ENCODE peak calls at places on chromosomes 11 and 22, in seven cellular contexts. M, U, V, E, F, A and X are unnamed samples. For H3K4me1, the result is how much of the 10 kb centered on the place peaks cover.

GRCh38 chr22:21641417-21641794 is 696 bp upstream of the SDF2L1 start:
- DNase-seq in U (peak), F (peak), E (peak), A (peak), V (no peak), M (peak), X (peak)

GRCh38 chr11:33257897-33258630 is 883 bp downstream of the HIPK3 start:
- DNase-seq in F (peak), E (peak), U (peak), M (peak), V (peak), A (peak), X (peak)

GRCh38 chr11:94557992-94558391 is 9.2 kb upstream of the PIWIL4 start:
- DNase-seq in V (no peak), A (no peak), M (no peak), U (no peak), F (no peak), E (no peak), X (no peak)

GRCh38 chr11:123973816-123974215 is 3.8 kb downstream of the OR10S1 start:
- DNase-seq in U (no peak), V (no peak), M (no peak), A (no peak), F (no peak), E (no peak), X (no peak)

GRCh38 chr11:105825141-105825540 is 196.9 kb downstream of the MSANTD4 start:
- DNase-seq in V (no peak), A (no peak), M (no peak), U (no peak), E (no peak), F (no peak), X (no peak)

GRCh38 chr22:48613566-48614200 is 1214.0 kb downstream of the BRD1 start:
- DNase-seq in V (no peak), F (no peak), U (no peak), M (no peak), E (no peak), A (no peak), X (no peak)

GRCh38 chr11:118988280-118988679 is 9.7 kb upstream of the CENATAC start:
- DNase-seq in A (no peak), F (no peak), V (no peak), E (no peak), U (no peak), M (no peak), X (no peak)

GRCh38 chr22:26570864-26571525 is 18.9 kb downstream of the TPST2 start:
- DNase-seq in A (no peak), F (no peak), E (no peak), M (no peak), V (no peak), U (no peak), X (no peak)

GRCh38 chr11:15663778-15664218 is 549.1 kb downstream of the INSC start:
- DNase-seq in F (no peak), V (no peak), A (peak), U (peak), E (peak), M (no peak), X (no peak)

GRCh38 chr11:15199693-15200092 is 85.0 kb downstream of the INSC start:
- DNase-seq in F (no peak), M (peak), E (peak), A (no peak), V (no peak), U (peak), X (peak)

GRCh38 chr11:6894097-6894496 is 1.8 kb upstream of the OR2D2 start:
- DNase-seq in M (no peak), V (no peak), U (no peak), E (no peak), F (no peak), A (no peak), X (no peak)

GRCh38 chr22:17346578-17346977 is 22.7 kb upstream of the CECR2 start:
- DNase-seq in A (no peak), E (no peak), U (no peak), F (no peak), M (no peak), V (no peak), X (no peak)

GRCh38 chr11:76284161-76284560 is 77.9 kb upstream of the WNT11 start:
- DNase-seq in M (no peak), A (no peak), E (no peak), F (no peak), U (no peak), V (no peak), X (no peak)

GRCh38 chr11:24509114-24509513 is 12.3 kb downstream of the LUZP2 start:
- DNase-seq in E (no peak), V (no peak), U (no peak), A (no peak), F (no peak), M (no peak), X (no peak)

GRCh38 chr11:134343646-134344045 is 11.9 kb downstream of the GLB1L2 start:
- DNase-seq in U (no peak), E (no peak), F (no peak), A (no peak), V (no peak), M (no peak), X (no peak)

GRCh38 chr11:134276396-134277175 is 407 bp downstream of the GLB1L3 start:
- DNase-seq in F (no peak), U (no peak), V (no peak), A (peak), M (peak), E (no peak), X (no peak)

GRCh38 chr11:69587454-69588081 is 53.4 kb upstream of the CCND1 start:
- DNase-seq in F (no peak), U (no peak), A (no peak), V (no peak), E (no peak), M (no peak), X (peak)

GRCh38 chr11:12053606-12054361 is 45.4 kb upstream of the DKK3 start:
- DNase-seq in E (no peak), M (no peak), V (no peak), A (no peak), U (peak), F (no peak), X (no peak)

GRCh38 chr11:123235117-123235686 is 40.2 kb upstream of the CLMP start:
- DNase-seq in A (peak), E (peak), F (peak), U (peak), V (no peak), M (no peak), X (no peak)

GRCh38 chr11:12812849-12813248 is 138.6 kb downstream of the TEAD1 start:
- DNase-seq in A (no peak), V (no peak), U (no peak), F (no peak), M (no peak), E (no peak), X (no peak)

GRCh38 chr11:61587541-61587941 is 6.7 kb upstream of the SYT7 start:
- DNase-seq in M (peak), U (no peak), E (no peak), F (peak), A (peak), V (peak), X (no peak)

GRCh38 chr11:44916797-44917196 is 33.9 kb downstream of the TP53I11 start:
- DNase-seq in U (no peak), M (no peak), E (no peak), F (no peak), A (no peak), V (no peak), X (no peak)

GRCh38 chr22:45317551-45318167 is 7.9 kb downstream of the FAM118A start:
- DNase-seq in M (peak), U (no peak), F (peak), V (peak), E (no peak), A (peak), X (no peak)

GRCh38 chr11:5380740-5381342 is 2.8 kb upstream of the OR51M1 start:
- DNase-seq in M (no peak), U (no peak), A (peak), F (no peak), V (no peak), E (peak), X (peak)

GRCh38 chr11:94586546-94586945 is 19.4 kb downstream of the PIWIL4 start:
- DNase-seq in U (no peak), F (no peak), A (no peak), E (no peak), V (no peak), M (no peak), X (no peak)

GRCh38 chr11:130050272-130050671 is 19.4 kb upstream of the APLP2 start:
- DNase-seq in A (no peak), F (no peak), M (no peak), U (no peak), E (no peak), V (no peak), X (no peak)

GRCh38 chr11:116829525-116830183 is at the start of gene APOC3:
- DNase-seq in U (no peak), M (no peak), F (peak), A (no peak), V (no peak), E (no peak), X (peak)

GRCh38 chr11:128687321-128687720 is 6.6 kb upstream of the FLI1 start:
- DNase-seq in F (peak), E (no peak), A (peak), M (no peak), U (peak), V (peak), X (no peak)

GRCh38 chr11:47532597-47533213 is 20.2 kb downstream of the CELF1 start:
- DNase-seq in F (no peak), E (no peak), A (no peak), M (no peak), V (no peak), U (no peak), X (no peak)

GRCh38 chr11:74691755-74692154 is 39.5 kb downstream of the CHRDL2 start:
- DNase-seq in F (no peak), E (no peak), V (no peak), M (no peak), U (no peak), A (no peak), X (no peak)

GRCh38 chr11:128238521-128239222 is 348.7 kb downstream of the ETS1 start:
- DNase-seq in F (no peak), E (no peak), M (no peak), A (no peak), V (no peak), U (no peak), X (no peak)

GRCh38 chr11:9827700-9828099 is 163.8 kb downstream of the SWAP70 start:
- DNase-seq in A (no peak), M (no peak), V (no peak), U (no peak), E (no peak), F (no peak), X (no peak)

GRCh38 chr22:27754247-27754887 is 47.2 kb downstream of the MN1 start:
- DNase-seq in M (peak), V (no peak), F (no peak), U (no peak), A (no peak), E (no peak), X (no peak)

GRCh38 chr11:97956904-97957303 is 1063.8 kb upstream of the CNTN5 start:
- DNase-seq in V (no peak), M (no peak), A (no peak), F (no peak), U (no peak), E (no peak), X (no peak)

GRCh38 chr22:19058713-19059451 is 63.3 kb downstream of the DGCR2 start:
- DNase-seq in U (peak), M (no peak), V (no peak), E (peak), A (no peak), F (no peak), X (no peak)

GRCh38 chr11:69956669-69957190 is 121.4 kb upstream of the ANO1 start:
- DNase-seq in V (peak), E (no peak), A (no peak), U (peak), F (peak), M (no peak), X (no peak)

GRCh38 chr11:7160814-7161489 is 72.2 kb downstream of the RBMXL2 start:
- DNase-seq in V (no peak), M (no peak), U (no peak), F (no peak), E (no peak), A (no peak), X (no peak)

GRCh38 chr22:30830907-30831306 is 136.2 kb downstream of the OSBP2 start:
- DNase-seq in F (no peak), E (peak), V (no peak), U (no peak), A (no peak), M (peak), X (no peak)

GRCh38 chr11:47688101-47688500 is 27.1 kb downstream of the AGBL2 start:
- DNase-seq in U (no peak), E (no peak), A (no peak), M (no peak), F (no peak), V (no peak), X (no peak)

GRCh38 chr11:114152785-114153184 is 93.3 kb downstream of the ZBTB16 start:
- DNase-seq in M (no peak), F (no peak), A (no peak), V (no peak), E (no peak), U (no peak), X (no peak)

GRCh38 chr11:114149689-114150407 is 90.3 kb downstream of the ZBTB16 start:
- DNase-seq in E (no peak), M (no peak), F (no peak), A (no peak), V (no peak), U (no peak), X (no peak)

GRCh38 chr11:114152162-114152561 is 92.7 kb downstream of the ZBTB16 start:
- DNase-seq in F (no peak), E (no peak), U (no peak), V (no peak), A (no peak), M (no peak), X (no peak)

GRCh38 chr11:114151631-114152030 is 92.1 kb downstream of the ZBTB16 start:
- DNase-seq in E (no peak), V (no peak), U (no peak), M (no peak), F (no peak), A (no peak), X (no peak)

DNA sequence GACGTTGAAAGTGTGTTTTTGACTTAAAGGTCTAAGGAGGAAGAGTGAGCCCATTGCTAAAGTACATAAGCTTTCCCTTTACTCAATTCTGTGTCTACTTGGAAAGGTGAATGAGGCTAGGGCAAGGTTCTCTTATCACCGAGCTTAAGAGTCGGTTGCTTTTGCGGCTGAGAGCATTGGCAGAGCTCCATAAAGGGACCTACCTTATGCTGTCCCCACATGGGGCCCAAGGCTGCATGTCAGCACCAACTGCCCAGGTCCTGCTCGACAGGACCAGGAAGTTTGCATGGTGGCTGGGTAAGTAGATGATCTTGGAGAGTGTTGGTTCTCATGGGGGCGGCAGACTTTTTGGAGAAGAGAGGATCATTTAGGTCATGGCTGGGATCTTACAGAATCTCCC is 91.2 kb downstream of the ZBTB16 start:
- DNase-seq in E (no peak), F (no peak), M (no peak), U (no peak), A (no peak), V (no peak), X (no peak)
- H3K4me1 ChIP-seq in E (under half), F (under half), M (half or more), U (under half), A (under half), V (under half), X (under half)

GRCh38 chr11:2277933-2278523 is 7.6 kb upstream of the ASCL2 start:
- DNase-seq in A (peak), E (no peak), M (peak), F (no peak), U (peak), V (no peak), X (no peak)

GRCh38 chr11:2276280-2276998 is 6.1 kb upstream of the ASCL2 start:
- DNase-seq in E (no peak), A (no peak), U (peak), V (peak), F (no peak), M (peak), X (no peak)

GRCh38 chr11:2275334-2276279 is 5.2 kb upstream of the ASCL2 start:
- DNase-seq in A (peak), M (peak), F (peak), E (no peak), U (peak), V (peak), X (no peak)

GRCh38 chr11:2273771-2274170 is 3.4 kb upstream of the ASCL2 start:
- DNase-seq in E (no peak), F (no peak), M (peak), V (no peak), U (peak), A (no peak), X (no peak)

GRCh38 chr11:2276999-2277328 is 6.6 kb upstream of the ASCL2 start:
- DNase-seq in A (peak), M (peak), F (no peak), E (no peak), U (peak), V (peak), X (no peak)
- TF ChIP-seq CTCF in A (no peak), M (no peak), F (no peak), E (no peak), U (no peak), V (no peak), X (no peak)

DNA sequence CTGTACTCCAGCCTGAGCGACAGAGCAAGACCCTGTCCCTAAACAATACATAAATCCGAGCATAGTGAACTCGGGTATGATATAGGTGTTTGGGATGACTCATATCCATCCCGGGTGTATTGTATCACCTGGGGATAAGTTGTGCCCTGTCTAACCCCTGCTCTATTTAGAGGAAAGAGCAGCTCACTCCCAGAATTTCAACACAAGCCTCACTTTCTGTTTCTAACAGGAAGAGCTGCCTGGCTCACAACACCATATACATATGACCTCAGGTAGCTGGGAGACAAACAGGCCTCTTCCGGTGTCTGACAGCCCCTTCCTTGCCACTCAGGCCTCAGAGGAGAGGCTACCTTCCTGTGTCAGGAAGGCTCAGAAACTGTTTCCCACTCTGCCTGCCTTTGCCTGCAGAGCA is 9.9 kb upstream of the MICALL1 start:
- DNase-seq in E (no peak), M (peak), A (no peak), F (no peak), V (no peak), U (no peak), X (no peak)
- H3K4me1 ChIP-seq in E (under half), M (under half), A (under half), F (under half), V (under half), U (under half), X (under half)

GRCh38 chr22:38957046-38957770 is at the start of gene APOBEC3A:
- DNase-seq in U (peak), V (peak), M (peak), F (peak), E (no peak), A (no peak), X (no peak)
- TF ChIP-seq CTCF in U (no peak), V (no peak), M (no peak), F (no peak), E (no peak), A (no peak), X (no peak)

GRCh38 chr22:20137671-20138416 is 6.2 kb downstream of the ZDHHC8 start:
- DNase-seq in V (no peak), M (no peak), E (no peak), U (no peak), F (no peak), A (no peak), X (no peak)
- H3K4me1 ChIP-seq in V (under half), M (under half), E (under half), U (under half), F (under half), A (under half), X (under half)

DNA sequence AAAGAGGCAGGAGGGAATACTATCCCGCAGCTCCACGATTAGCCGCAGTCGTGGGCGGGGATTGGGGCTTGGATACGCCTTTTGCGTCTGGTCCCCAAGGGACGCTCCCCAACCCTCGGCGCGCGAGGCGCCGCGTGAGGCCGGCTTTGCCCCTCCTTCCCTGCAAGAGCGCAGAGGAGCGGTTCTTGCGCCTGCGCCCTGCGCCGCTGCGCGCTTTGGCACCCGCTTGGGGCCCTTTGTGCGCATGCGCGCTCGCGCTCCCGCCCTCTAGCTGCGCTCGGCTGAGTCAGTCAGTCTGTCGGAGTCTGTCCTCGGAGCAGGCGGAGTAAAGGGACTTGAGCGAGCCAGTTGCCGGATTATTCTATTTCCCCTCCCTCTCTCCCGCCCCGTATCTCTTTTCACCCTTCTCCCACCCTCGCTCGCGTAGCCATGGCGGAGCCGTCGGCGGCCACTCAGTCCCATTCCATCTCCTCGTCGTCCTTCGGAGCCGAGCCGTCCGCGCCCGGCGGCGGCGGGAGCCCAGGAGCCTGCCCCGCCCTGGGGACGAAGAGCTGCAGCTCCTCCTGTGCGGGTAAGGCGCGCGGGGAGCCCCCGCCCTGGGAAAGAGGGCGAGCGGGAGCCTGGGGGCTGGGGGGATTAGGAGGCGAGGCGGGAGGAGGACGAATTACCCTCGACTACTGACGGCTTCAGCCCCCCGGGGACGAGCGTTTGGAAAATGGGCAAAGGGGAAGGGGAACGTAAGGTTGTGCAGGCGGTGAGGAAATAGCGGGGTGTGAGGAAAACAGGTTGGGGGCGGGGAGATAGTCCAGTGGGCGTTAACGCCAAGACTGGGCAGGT is at the start of gene RTN3:
- DNase-seq in M (peak), A (peak), F (peak), V (peak), E (peak), U (peak), X (peak)
- TF ChIP-seq CTCF in M (no peak), A (no peak), F (peak), V (peak), E (no peak), U (no peak), X (peak)